ENCODE peak calls at places on chromosome 20, in seven cellular contexts. One of them, this sample, is unnamed.

GRCh38 chr20:49380245-49380875 is 102.1 kb downstream of the KCNB1 start:
- DNase-seq in activated T-helper 2 cell treated with anti-CD3 and anti-CD28 coated beads, Interferon-gamma antibody, Interleukin-2, Interleukin-4, amounts not matched to agents 10 μg/mL and 5 μg/mL and 100 μg/mL, durations not matched to agents 14 hours and 24 hours and 36 hours: no peak
- DNase-seq in H7: peak; percentile 74
- DNase-seq in EL: no peak
- DNase-seq in activated CD8-positive, alpha-beta T cell treated with anti-CD3 and anti-CD28 coated beads for 36 hours: no peak
- DNase-seq in A549: no peak
- DNase-seq in A172: no peak
- DNase-seq in this sample: no peak

GRCh38 chr20:52047811-52048302 is 143.7 kb downstream of the ZFP64 start:
- DNase-seq in activated T-helper 2 cell treated with anti-CD3 and anti-CD28 coated beads, Interferon-gamma antibody, Interleukin-2, Interleukin-4, amounts not matched to agents 10 μg/mL and 5 μg/mL and 100 μg/mL, durations not matched to agents 14 hours and 24 hours and 36 hours: peak; percentile 24
- DNase-seq in H7: no peak
- DNase-seq in EL: no peak
- DNase-seq in activated CD8-positive, alpha-beta T cell treated with anti-CD3 and anti-CD28 coated beads for 36 hours: peak; percentile 82
- DNase-seq in A549: no peak
- DNase-seq in A172: peak; percentile 35
- DNase-seq in this sample: no peak

GRCh38 chr20:37222086-37222485 is 39.5 kb downstream of the GHRH start:
- DNase-seq in activated T-helper 2 cell treated with anti-CD3 and anti-CD28 coated beads, Interferon-gamma antibody, Interleukin-2, Interleukin-4, amounts not matched to agents 10 μg/mL and 5 μg/mL and 100 μg/mL, durations not matched to agents 14 hours and 24 hours and 36 hours: no peak
- DNase-seq in H7: no peak
- DNase-seq in EL: no peak
- DNase-seq in activated CD8-positive, alpha-beta T cell treated with anti-CD3 and anti-CD28 coated beads for 36 hours: no peak
- DNase-seq in A549: no peak
- DNase-seq in A172: no peak
- DNase-seq in this sample: no peak

GRCh38 chr20:59146801-59147118 is 16.9 kb upstream of the ZNF831 start:
- DNase-seq in activated T-helper 2 cell treated with anti-CD3 and anti-CD28 coated beads, Interferon-gamma antibody, Interleukin-2, Interleukin-4, amounts not matched to agents 10 μg/mL and 5 μg/mL and 100 μg/mL, durations not matched to agents 14 hours and 24 hours and 36 hours: no peak
- DNase-seq in H7: no peak
- DNase-seq in EL: no peak
- DNase-seq in activated CD8-positive, alpha-beta T cell treated with anti-CD3 and anti-CD28 coated beads for 36 hours: no peak
- DNase-seq in A549: no peak
- DNase-seq in A172: no peak
- DNase-seq in this sample: no peak

GRCh38 chr20:35610833-35611427 is 4.7 kb upstream of the SPAG4 start:
- DNase-seq in activated T-helper 2 cell treated with anti-CD3 and anti-CD28 coated beads, Interferon-gamma antibody, Interleukin-2, Interleukin-4, amounts not matched to agents 10 μg/mL and 5 μg/mL and 100 μg/mL, durations not matched to agents 14 hours and 24 hours and 36 hours: no peak
- DNase-seq in H7: no peak
- DNase-seq in EL: no peak
- DNase-seq in activated CD8-positive, alpha-beta T cell treated with anti-CD3 and anti-CD28 coated beads for 36 hours: no peak
- DNase-seq in A549: no peak
- DNase-seq in A172: no peak
- DNase-seq in this sample: no peak

GRCh38 chr20:53922901-53923314 is 147.5 kb downstream of the BCAS1 start:
- DNase-seq in activated T-helper 2 cell treated with anti-CD3 and anti-CD28 coated beads, Interferon-gamma antibody, Interleukin-2, Interleukin-4, amounts not matched to agents 10 μg/mL and 5 μg/mL and 100 μg/mL, durations not matched to agents 14 hours and 24 hours and 36 hours: no peak
- DNase-seq in H7: no peak
- DNase-seq in EL: no peak
- DNase-seq in activated CD8-positive, alpha-beta T cell treated with anti-CD3 and anti-CD28 coated beads for 36 hours: no peak
- DNase-seq in A549: no peak
- DNase-seq in A172: no peak
- DNase-seq in this sample: no peak

GRCh38 chr20:21099653-21100589 is 6.2 kb downstream of the LINC00237 start:
- DNase-seq in activated T-helper 2 cell treated with anti-CD3 and anti-CD28 coated beads, Interferon-gamma antibody, Interleukin-2, Interleukin-4, amounts not matched to agents 10 μg/mL and 5 μg/mL and 100 μg/mL, durations not matched to agents 14 hours and 24 hours and 36 hours: peak; percentile 45
- DNase-seq in H7: peak; percentile 58
- DNase-seq in EL: no peak
- DNase-seq in activated CD8-positive, alpha-beta T cell treated with anti-CD3 and anti-CD28 coated beads for 36 hours: peak; percentile 67
- DNase-seq in A549: peak; percentile 24
- DNase-seq in A172: no peak
- DNase-seq in this sample: no peak

GRCh38 chr20:48317578-48317977 is 510.2 kb downstream of the PREX1 start:
- DNase-seq in activated T-helper 2 cell treated with anti-CD3 and anti-CD28 coated beads, Interferon-gamma antibody, Interleukin-2, Interleukin-4, amounts not matched to agents 10 μg/mL and 5 μg/mL and 100 μg/mL, durations not matched to agents 14 hours and 24 hours and 36 hours: no peak
- DNase-seq in H7: no peak
- DNase-seq in EL: no peak
- DNase-seq in activated CD8-positive, alpha-beta T cell treated with anti-CD3 and anti-CD28 coated beads for 36 hours: no peak
- DNase-seq in A549: no peak
- DNase-seq in A172: no peak
- DNase-seq in this sample: no peak

GRCh38 chr20:14921546-14921945 is 584.1 kb upstream of the FLRT3 start:
- DNase-seq in activated T-helper 2 cell treated with anti-CD3 and anti-CD28 coated beads, Interferon-gamma antibody, Interleukin-2, Interleukin-4, amounts not matched to agents 10 μg/mL and 5 μg/mL and 100 μg/mL, durations not matched to agents 14 hours and 24 hours and 36 hours: no peak
- DNase-seq in H7: no peak
- DNase-seq in EL: no peak
- DNase-seq in activated CD8-positive, alpha-beta T cell treated with anti-CD3 and anti-CD28 coated beads for 36 hours: no peak
- DNase-seq in A549: no peak
- DNase-seq in A172: no peak
- DNase-seq in this sample: no peak

GRCh38 chr20:51306521-51307358 is 235.8 kb downstream of the NFATC2 start:
- DNase-seq in activated T-helper 2 cell treated with anti-CD3 and anti-CD28 coated beads, Interferon-gamma antibody, Interleukin-2, Interleukin-4, amounts not matched to agents 10 μg/mL and 5 μg/mL and 100 μg/mL, durations not matched to agents 14 hours and 24 hours and 36 hours: peak; percentile 43
- DNase-seq in H7: peak; percentile 92
- DNase-seq in EL: peak; percentile 71
- DNase-seq in activated CD8-positive, alpha-beta T cell treated with anti-CD3 and anti-CD28 coated beads for 36 hours: peak; percentile 82
- DNase-seq in A549: peak; percentile 66
- DNase-seq in A172: peak; percentile 77
- DNase-seq in this sample: peak; percentile 80

This sample was measured in H54.